ENCODE peak calls at places on chromosomes 1 and 21, in six cellular contexts. One of them, this sample, is unnamed.

GRCh38 chr21:36005018-36005417 is 55.3 kb downstream of the SETD4 start:
- DNase-seq in GM12878: no peak
- DNase-seq in K562: peak
- DNase-seq in HepG2: no peak
- DNase-seq in HCT116: no peak
- DNase-seq in SK-N-SH: no peak
- DNase-seq in this sample: no peak

GRCh38 chr1:248243204-248243603 is 12.0 kb downstream of the OR2M4 start:
- DNase-seq in GM12878: peak
- DNase-seq in K562: peak
- DNase-seq in HCT116: no peak
- DNase-seq in HepG2: peak
- DNase-seq in SK-N-SH: peak
- DNase-seq in this sample: peak

GRCh38 chr1:171606402-171606941 is 15.6 kb upstream of the MYOCOS start:
- DNase-seq in K562: no peak
- DNase-seq in SK-N-SH: no peak
- DNase-seq in HCT116: no peak
- DNase-seq in GM12878: peak
- DNase-seq in HepG2: no peak
- DNase-seq in this sample: no peak

GRCh38 chr1:8065369-8065768 is 39.3 kb upstream of the ERRFI1 start:
- DNase-seq in GM12878: no peak
- DNase-seq in HepG2: no peak
- DNase-seq in HCT116: no peak
- DNase-seq in K562: no peak
- DNase-seq in SK-N-SH: no peak
- DNase-seq in this sample: no peak

GRCh38 chr1:207248544-207249206 is 72.8 kb upstream of the CD55 start:
- DNase-seq in K562: no peak
- DNase-seq in HCT116: no peak
- DNase-seq in SK-N-SH: no peak
- DNase-seq in GM12878: no peak
- DNase-seq in HepG2: no peak
- DNase-seq in this sample: no peak

GRCh38 chr21:20259035-20259867 is 739.0 kb upstream of the NCAM2 start:
- DNase-seq in SK-N-SH: no peak
- DNase-seq in HCT116: no peak
- DNase-seq in GM12878: no peak
- DNase-seq in K562: peak
- DNase-seq in HepG2: no peak
- DNase-seq in this sample: no peak

GRCh38 chr21:32753818-32754610 is 17.5 kb downstream of the PAXBP1 start:
- DNase-seq in HCT116: no peak
- DNase-seq in HepG2: no peak
- DNase-seq in SK-N-SH: no peak
- DNase-seq in K562: no peak
- DNase-seq in GM12878: no peak
- DNase-seq in this sample: no peak

GRCh38 chr1:176811896-176812295 is 348.9 kb downstream of the PAPPA2 start:
- DNase-seq in HepG2: no peak
- DNase-seq in K562: no peak
- DNase-seq in GM12878: no peak
- DNase-seq in HCT116: no peak
- DNase-seq in SK-N-SH: no peak
- DNase-seq in this sample: no peak

GRCh38 chr1:8846263-8846662 is 28.8 kb upstream of the RERE start:
- DNase-seq in K562: no peak
- DNase-seq in SK-N-SH: no peak
- DNase-seq in HepG2: no peak
- DNase-seq in GM12878: no peak
- DNase-seq in HCT116: no peak
- DNase-seq in this sample: no peak

GRCh38 chr1:48055854-48056253 is 58.7 kb upstream of the TRABD2B start:
- DNase-seq in SK-N-SH: no peak
- DNase-seq in HepG2: no peak
- DNase-seq in K562: no peak
- DNase-seq in HCT116: no peak
- DNase-seq in GM12878: no peak
- DNase-seq in this sample: no peak

GRCh38 chr1:167926486-167926997 is 9.9 kb upstream of the DCAF6 start:
- DNase-seq in GM12878: no peak
- DNase-seq in K562: peak
- DNase-seq in HCT116: no peak
- DNase-seq in SK-N-SH: peak
- DNase-seq in HepG2: peak
- DNase-seq in this sample: no peak

GRCh38 chr1:90725341-90725960 is 8.3 kb upstream of the BARHL2 start:
- DNase-seq in SK-N-SH: peak
- DNase-seq in HCT116: no peak
- DNase-seq in HepG2: no peak
- DNase-seq in K562: no peak
- DNase-seq in GM12878: no peak
- DNase-seq in this sample: no peak

GRCh38 chr1:54037476-54037875 is 15.5 kb downstream of the TMEM59 start:
- DNase-seq in SK-N-SH: no peak
- DNase-seq in GM12878: no peak
- DNase-seq in K562: no peak
- DNase-seq in HCT116: no peak
- DNase-seq in HepG2: no peak
- DNase-seq in this sample: no peak

GRCh38 chr1:230266456-230266855 is 159.7 kb downstream of the PGBD5 start:
- DNase-seq in K562: no peak
- DNase-seq in GM12878: no peak
- DNase-seq in HCT116: no peak
- DNase-seq in HepG2: no peak
- DNase-seq in SK-N-SH: no peak
- DNase-seq in this sample: no peak

GRCh38 chr1:184283999-184284398 is 102.8 kb upstream of the C1orf21 start:
- DNase-seq in GM12878: no peak
- DNase-seq in HepG2: no peak
- DNase-seq in HCT116: no peak
- DNase-seq in K562: no peak
- DNase-seq in SK-N-SH: no peak
- DNase-seq in this sample: no peak

DNA sequence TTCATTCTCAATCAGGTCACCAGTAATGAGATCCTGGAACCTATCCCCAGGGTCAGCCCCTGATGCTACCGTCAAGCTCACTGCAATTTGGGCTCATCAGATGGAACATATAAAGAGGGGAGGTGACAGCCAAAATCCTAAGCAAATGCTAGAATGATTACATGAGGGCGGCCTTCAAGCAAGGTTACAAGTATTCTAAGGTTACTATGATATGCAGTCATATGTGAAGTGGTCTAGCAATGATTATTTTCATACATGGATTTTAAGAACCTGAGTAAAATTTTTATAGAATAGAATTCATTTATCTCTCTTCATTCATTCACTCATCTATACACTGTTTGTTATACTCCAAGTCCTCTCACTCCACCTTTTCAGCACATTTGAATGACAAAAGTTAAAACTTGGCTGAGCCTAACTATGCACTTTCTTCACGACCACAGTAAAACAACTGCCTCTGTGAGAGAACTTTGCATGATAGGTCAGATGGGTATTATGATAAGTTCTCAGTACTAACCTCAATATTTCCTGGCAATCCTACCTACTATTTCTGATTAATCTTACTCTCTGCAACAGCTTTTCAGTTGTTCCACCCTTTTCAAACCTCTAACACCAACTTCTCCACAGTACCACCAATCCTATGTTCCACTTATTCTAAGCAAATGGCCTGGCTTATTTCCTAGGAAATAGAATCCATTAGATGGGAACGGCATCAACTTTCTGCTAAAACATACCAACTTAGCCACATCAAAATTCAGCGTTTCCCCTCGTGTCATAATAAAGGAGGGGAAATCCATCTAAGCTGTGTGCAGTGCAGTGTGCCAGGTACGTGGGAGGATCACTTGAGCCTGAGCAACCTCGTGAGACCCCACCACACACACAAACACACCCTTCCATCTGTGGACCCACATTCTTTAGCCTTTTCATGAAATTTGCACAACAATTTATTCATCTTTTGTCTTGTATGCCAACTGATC is 32.0 kb downstream of the LHX9 start:
- DNase-seq in HCT116: no peak
- DNase-seq in SK-N-SH: no peak
- DNase-seq in HepG2: no peak
- DNase-seq in GM12878: no peak
- DNase-seq in K562: no peak
- DNase-seq in this sample: no peak
- TF ChIP-seq SIN3A in HCT116: no peak
- TF ChIP-seq SIN3A in SK-N-SH: no peak
- TF ChIP-seq SIN3A in HepG2: no peak
- TF ChIP-seq SIN3A in GM12878: no peak
- TF ChIP-seq SIN3A in K562: no peak
- TF ChIP-seq SIN3A in this sample: no peak

GRCh38 chr1:11496551-11497080 is 17.7 kb downstream of the DISP3 start:
- DNase-seq in SK-N-SH: no peak
- DNase-seq in K562: no peak
- DNase-seq in GM12878: no peak
- DNase-seq in HepG2: no peak
- DNase-seq in HCT116: no peak
- DNase-seq in this sample: no peak
- TF ChIP-seq REST in SK-N-SH: no peak
- TF ChIP-seq REST in K562: no peak
- TF ChIP-seq REST in GM12878: no peak
- TF ChIP-seq REST in HepG2: no peak
- TF ChIP-seq REST in HCT116: no peak
- TF ChIP-seq REST in this sample: no peak

DNA sequence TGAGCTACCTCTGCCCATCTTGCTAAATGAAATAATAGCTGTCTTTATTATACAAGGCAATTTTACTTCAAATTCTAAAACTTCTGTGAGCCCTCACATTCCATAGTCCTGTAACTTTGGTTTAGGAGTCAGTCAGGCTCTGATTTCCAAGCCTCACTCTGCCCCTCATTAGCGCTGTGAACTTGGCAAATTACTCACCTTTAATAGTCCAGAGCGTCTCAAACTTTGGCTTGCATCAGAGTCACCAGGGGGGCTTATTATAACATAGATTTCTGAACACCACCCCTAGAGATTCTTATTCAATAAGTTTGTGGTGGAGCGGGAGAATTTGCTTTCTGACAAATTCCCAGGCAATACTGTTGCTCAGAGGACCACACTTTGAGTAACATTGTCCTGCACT is 126.2 kb upstream of the FGGY start:
- DNase-seq in GM12878: no peak
- DNase-seq in K562: no peak
- DNase-seq in HCT116: no peak
- DNase-seq in HepG2: no peak
- DNase-seq in SK-N-SH: no peak
- DNase-seq in this sample: no peak
- TF ChIP-seq SIN3A in GM12878: no peak
- TF ChIP-seq SIN3A in K562: no peak
- TF ChIP-seq SIN3A in HCT116: no peak
- TF ChIP-seq SIN3A in HepG2: no peak
- TF ChIP-seq SIN3A in SK-N-SH: no peak
- TF ChIP-seq SIN3A in this sample: no peak

DNA sequence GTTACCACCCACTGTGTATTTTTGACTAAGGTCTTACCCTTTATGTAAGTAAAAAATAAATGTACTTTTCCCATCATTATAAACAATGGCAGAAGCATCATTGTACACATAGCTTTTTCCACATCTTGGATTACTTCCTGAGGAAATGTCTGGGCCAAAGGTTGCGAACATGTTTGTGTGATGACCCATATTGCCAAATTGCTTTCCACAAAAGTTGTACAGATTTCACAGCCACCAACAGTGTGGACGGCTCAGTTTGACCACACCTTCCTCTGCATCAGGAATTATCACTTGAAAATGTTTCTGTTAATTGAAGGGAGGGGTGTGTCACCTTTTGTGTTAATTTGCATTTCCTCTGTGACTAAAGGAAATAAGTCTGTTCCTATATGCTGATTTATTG is 25.7 kb downstream of the AKNAD1 start:
- DNase-seq in HepG2: no peak
- DNase-seq in SK-N-SH: no peak
- DNase-seq in K562: no peak
- DNase-seq in HCT116: no peak
- DNase-seq in GM12878: no peak
- DNase-seq in this sample: peak
- TF ChIP-seq REST in HepG2: no peak
- TF ChIP-seq REST in SK-N-SH: no peak
- TF ChIP-seq REST in K562: no peak
- TF ChIP-seq REST in HCT116: no peak
- TF ChIP-seq REST in GM12878: no peak
- TF ChIP-seq REST in this sample: no peak

DNA sequence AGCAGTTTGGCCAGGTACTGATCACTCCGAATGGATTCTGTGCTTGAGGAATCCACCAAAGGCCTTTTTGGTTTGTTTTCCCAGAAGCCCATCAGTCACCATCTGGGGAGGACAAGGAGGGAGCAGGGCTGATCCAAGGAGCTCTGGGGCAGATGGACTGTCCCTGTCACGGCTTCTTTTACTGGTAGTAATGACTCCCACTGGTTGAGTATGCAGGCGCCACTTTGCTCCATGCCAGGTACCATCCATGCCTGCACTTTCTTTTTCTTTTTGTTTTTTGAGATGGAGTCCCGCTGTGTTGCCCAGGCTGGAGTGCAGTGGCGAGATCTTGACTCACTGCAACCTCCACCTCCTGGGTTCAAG is 101.7 kb downstream of the UBIAD1 start:
- DNase-seq in GM12878: no peak
- DNase-seq in HCT116: no peak
- DNase-seq in SK-N-SH: no peak
- DNase-seq in HepG2: no peak
- DNase-seq in K562: no peak
- DNase-seq in this sample: no peak
- TF ChIP-seq SIN3A in GM12878: no peak
- TF ChIP-seq SIN3A in HCT116: no peak
- TF ChIP-seq SIN3A in SK-N-SH: no peak
- TF ChIP-seq SIN3A in HepG2: no peak
- TF ChIP-seq SIN3A in K562: no peak
- TF ChIP-seq SIN3A in this sample: no peak

DNA sequence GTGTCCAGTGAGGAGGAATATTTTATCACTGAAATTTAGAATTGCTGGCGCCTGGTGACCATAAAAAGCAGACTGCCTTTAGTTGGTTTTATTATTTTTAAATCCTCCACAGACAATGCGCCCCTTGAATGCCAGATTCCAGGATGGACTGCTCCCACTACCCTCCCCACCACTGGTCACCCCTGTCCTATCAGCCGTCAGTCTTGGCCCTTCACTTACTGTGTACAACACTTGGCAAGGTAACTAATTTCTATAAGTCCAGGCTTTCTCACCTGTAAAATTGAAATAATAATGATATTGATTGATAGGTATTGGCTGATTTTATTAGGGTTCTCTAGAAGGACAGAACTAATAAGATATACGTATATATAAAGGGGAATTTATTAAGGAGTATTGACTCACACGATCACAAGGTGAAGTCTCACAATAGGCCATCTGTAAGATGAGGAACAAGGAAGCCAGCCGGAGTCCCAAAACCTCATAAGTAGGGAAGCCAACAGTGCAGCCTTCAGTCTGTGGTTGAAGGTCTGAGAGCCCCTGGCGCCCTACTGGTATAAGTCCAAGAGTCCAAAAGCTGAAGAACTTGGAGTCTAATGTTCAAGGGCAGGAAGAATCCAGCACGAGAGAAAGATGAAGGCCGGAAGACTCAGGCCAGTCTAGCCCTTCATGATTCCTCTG is 17.8 kb downstream of the RHEX start:
- DNase-seq in HCT116: no peak
- DNase-seq in HepG2: no peak
- DNase-seq in SK-N-SH: no peak
- DNase-seq in K562: no peak
- DNase-seq in GM12878: no peak
- DNase-seq in this sample: no peak
- TF ChIP-seq REST in HCT116: no peak
- TF ChIP-seq REST in HepG2: no peak
- TF ChIP-seq REST in SK-N-SH: no peak
- TF ChIP-seq REST in K562: no peak
- TF ChIP-seq REST in GM12878: no peak
- TF ChIP-seq REST in this sample: no peak